ENCODE peak calls at places on chromosomes 7 and 10, in five cellular contexts. One of them, this sample, is unnamed.

GRCh38 chr10:85873063-85873462 is 493.5 kb downstream of the GRID1 start:
- DNase-seq in right lobe of liver: no peak
- DNase-seq in A549: no peak
- DNase-seq in gastrocnemius medialis: no peak
- DNase-seq in H7: no peak
- DNase-seq in this sample: no peak

GRCh38 chr7:31816810-31817209 is 129.8 kb downstream of the PPP1R17 start:
- DNase-seq in right lobe of liver: no peak
- DNase-seq in A549: no peak
- DNase-seq in gastrocnemius medialis: no peak
- DNase-seq in H7: no peak
- DNase-seq in this sample: no peak

GRCh38 chr10:4847580-4848020 is 21.6 kb downstream of the AKR1E2 start:
- DNase-seq in right lobe of liver: no peak
- DNase-seq in A549: peak; percentile 75
- DNase-seq in gastrocnemius medialis: no peak
- DNase-seq in H7: no peak
- DNase-seq in this sample: no peak

GRCh38 chr10:7444576-7445226 is 33.9 kb upstream of the SFMBT2 start:
- DNase-seq in right lobe of liver: no peak
- DNase-seq in A549: no peak
- DNase-seq in gastrocnemius medialis: no peak
- DNase-seq in H7: no peak
- DNase-seq in this sample: no peak

GRCh38 chr10:42952358-42952757 is 124.5 kb upstream of the RET start:
- DNase-seq in right lobe of liver: peak; percentile 60
- DNase-seq in A549: no peak
- DNase-seq in gastrocnemius medialis: no peak
- DNase-seq in H7: peak; percentile 90
- DNase-seq in this sample: no peak

GRCh38 chr10:131514454-131514853 is 202.9 kb upstream of the TCERG1L start:
- DNase-seq in right lobe of liver: no peak
- DNase-seq in A549: no peak
- DNase-seq in gastrocnemius medialis: no peak
- DNase-seq in H7: peak; percentile 69
- DNase-seq in this sample: no peak

GRCh38 chr7:93715234-93715633 is 140.7 kb upstream of the CALCR start:
- DNase-seq in right lobe of liver: peak; percentile 59
- DNase-seq in A549: peak; percentile 43
- DNase-seq in gastrocnemius medialis: no peak
- DNase-seq in H7: peak; percentile 32
- DNase-seq in this sample: peak; percentile 58

GRCh38 chr7:38929460-38930171 is 20.6 kb upstream of the VPS41 start:
- DNase-seq in right lobe of liver: no peak
- DNase-seq in A549: no peak
- DNase-seq in gastrocnemius medialis: no peak
- DNase-seq in H7: no peak
- DNase-seq in this sample: peak; percentile 14

GRCh38 chr7:97179454-97180104 is 62.1 kb downstream of the SDHAF3 start:
- DNase-seq in right lobe of liver: no peak
- DNase-seq in A549: peak; percentile 46
- DNase-seq in gastrocnemius medialis: peak; percentile 3
- DNase-seq in H7: peak; percentile 77
- DNase-seq in this sample: peak; percentile 79

GRCh38 chr7:5766321-5766761 is 15.1 kb downstream of the RNF216 start:
- DNase-seq in right lobe of liver: no peak
- DNase-seq in A549: no peak
- DNase-seq in gastrocnemius medialis: no peak
- DNase-seq in H7: no peak
- DNase-seq in this sample: peak; percentile 21

GRCh38 chr7:19557726-19558470 is 150.9 kb downstream of the POLR1F start:
- DNase-seq in right lobe of liver: no peak
- DNase-seq in A549: no peak
- DNase-seq in gastrocnemius medialis: no peak
- DNase-seq in H7: no peak
- DNase-seq in this sample: no peak

DNA sequence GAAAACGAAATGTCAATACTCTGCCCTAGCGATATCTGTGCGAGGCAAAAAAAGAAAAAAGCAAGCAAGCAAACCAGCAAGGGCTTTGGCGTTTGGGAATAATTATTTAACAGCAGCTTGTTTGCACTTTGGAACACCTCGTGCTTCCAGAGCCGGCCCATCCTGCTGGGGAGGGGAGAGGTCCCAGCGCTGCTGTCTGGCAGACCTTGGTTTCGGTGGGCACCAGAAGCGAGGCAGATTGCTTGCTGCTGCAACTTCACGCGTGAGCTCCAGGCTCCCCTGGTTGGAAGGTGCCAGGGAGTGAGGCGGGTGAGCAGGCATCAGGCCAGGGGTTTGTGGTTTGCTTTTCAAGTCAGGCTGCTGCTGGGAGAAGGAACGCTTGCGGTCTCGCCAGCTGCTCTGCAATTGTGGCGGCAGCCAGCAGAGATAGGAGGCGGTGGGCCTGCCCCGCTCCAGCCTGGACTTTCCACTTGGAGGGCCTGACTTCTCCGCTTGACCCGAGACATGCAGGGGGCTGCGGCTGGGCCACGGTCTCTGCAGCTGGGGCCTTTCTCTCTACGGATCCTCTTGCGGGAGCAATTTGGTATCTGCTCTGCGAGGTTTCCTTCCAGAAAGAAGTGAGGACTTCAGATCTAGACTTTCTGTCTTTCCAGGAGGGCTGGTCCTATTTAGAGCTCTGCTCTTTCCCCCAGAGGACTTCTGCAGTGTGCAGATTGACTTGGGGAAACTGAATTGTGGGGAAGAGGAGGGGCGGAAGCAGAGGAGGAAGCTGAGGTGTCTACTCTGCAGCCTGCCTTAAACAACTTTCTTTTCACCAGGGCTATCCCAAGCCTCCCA is 131.4 kb downstream of the PRPF18 start:
- DNase-seq in right lobe of liver: peak; percentile 80
- DNase-seq in A549: no peak
- DNase-seq in gastrocnemius medialis: peak; percentile 44
- DNase-seq in H7: no peak
- DNase-seq in this sample: no peak
- H3K4me3 ChIP-seq in right lobe of liver: peak overlapping the region; percentile 53
- H3K4me3 ChIP-seq in A549: no peak overlapping the region
- H3K4me3 ChIP-seq in gastrocnemius medialis: peak overlapping the region; percentile 49
- H3K4me3 ChIP-seq in H7: no peak overlapping the region
- H3K4me3 ChIP-seq in this sample: no peak overlapping the region

DNA sequence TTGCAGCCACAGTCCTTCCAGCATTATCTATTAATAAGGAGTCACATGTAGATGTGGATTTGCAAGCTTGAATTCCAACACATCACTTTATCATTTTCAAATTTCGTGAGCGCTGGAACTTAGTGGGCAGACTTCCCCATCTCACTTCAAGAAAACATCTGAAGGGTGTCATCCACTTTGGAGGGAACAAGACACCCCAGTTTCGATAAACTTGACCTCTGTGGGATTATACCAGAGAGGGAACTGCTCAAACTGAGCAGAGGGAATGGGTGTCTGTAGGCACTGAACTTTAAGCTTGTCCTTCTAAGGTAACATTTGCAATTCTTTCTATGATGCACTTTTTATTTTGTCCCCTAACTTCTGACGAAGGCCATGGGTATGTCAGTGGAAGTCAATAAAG is 27.5 kb downstream of the ADRB1 start:
- DNase-seq in right lobe of liver: no peak
- DNase-seq in A549: no peak
- DNase-seq in gastrocnemius medialis: no peak
- DNase-seq in H7: no peak
- DNase-seq in this sample: no peak
- H3K4me3 ChIP-seq in right lobe of liver: no peak overlapping the region
- H3K4me3 ChIP-seq in A549: no peak overlapping the region
- H3K4me3 ChIP-seq in gastrocnemius medialis: no peak overlapping the region
- H3K4me3 ChIP-seq in H7: no peak overlapping the region
- H3K4me3 ChIP-seq in this sample: no peak overlapping the region

DNA sequence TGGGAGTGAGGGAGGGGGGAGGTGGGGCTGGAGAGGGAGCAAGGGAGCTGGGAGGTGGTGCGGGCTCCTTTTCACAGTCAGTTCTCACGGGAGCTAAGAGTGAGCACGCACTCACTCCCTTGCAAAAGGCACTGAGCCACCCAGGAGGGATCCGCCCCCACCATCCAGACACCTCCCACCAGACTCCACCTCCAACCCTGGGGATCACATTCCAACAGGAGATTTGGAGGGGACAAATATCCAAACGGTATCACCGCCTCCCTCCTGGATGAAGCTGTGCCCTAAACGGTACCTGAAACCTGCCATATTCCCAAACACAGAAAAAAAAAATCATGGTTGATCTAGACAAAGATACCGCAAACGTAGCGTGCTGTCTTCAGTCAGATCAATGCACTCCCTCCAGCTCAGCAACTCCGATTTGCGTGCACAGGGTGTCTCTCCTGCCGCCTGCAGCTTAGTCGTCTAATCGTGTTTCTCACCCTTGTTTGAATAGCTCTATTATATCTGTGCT is 20.3 kb upstream of the PRKAG2 start:
- DNase-seq in right lobe of liver: no peak
- DNase-seq in A549: no peak
- DNase-seq in gastrocnemius medialis: no peak
- DNase-seq in H7: peak; percentile 79
- DNase-seq in this sample: peak; percentile 17
- H3K4me3 ChIP-seq in right lobe of liver: peak overlapping the region; percentile 18
- H3K4me3 ChIP-seq in A549: no peak overlapping the region
- H3K4me3 ChIP-seq in gastrocnemius medialis: no peak overlapping the region
- H3K4me3 ChIP-seq in H7: peak overlapping the region; percentile 10
- H3K4me3 ChIP-seq in this sample: no peak overlapping the region

DNA sequence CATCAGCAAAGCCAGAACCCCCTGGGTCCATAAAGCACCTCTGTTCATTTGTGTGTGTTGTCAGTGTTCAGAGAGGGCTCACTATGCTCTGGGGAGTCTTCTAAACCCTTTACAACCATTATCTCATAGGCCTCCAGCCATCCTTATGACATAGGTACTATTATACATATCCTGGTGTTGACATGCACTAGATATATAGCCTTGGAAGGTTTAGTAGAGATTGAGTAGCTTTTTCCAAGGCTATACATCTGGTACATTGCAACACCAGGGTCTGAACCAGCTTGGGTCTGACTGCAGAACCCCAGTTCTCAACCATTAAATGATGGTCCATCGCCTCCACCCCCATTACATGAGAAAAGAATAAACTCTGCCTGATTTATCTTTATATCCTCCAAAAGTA is 253.6 kb upstream of the MKLN1 start:
- DNase-seq in right lobe of liver: no peak
- DNase-seq in A549: no peak
- DNase-seq in gastrocnemius medialis: no peak
- DNase-seq in H7: no peak
- DNase-seq in this sample: no peak
- H3K4me3 ChIP-seq in right lobe of liver: no peak overlapping the region
- H3K4me3 ChIP-seq in A549: no peak overlapping the region
- H3K4me3 ChIP-seq in gastrocnemius medialis: no peak overlapping the region
- H3K4me3 ChIP-seq in H7: no peak overlapping the region
- H3K4me3 ChIP-seq in this sample: no peak overlapping the region

DNA sequence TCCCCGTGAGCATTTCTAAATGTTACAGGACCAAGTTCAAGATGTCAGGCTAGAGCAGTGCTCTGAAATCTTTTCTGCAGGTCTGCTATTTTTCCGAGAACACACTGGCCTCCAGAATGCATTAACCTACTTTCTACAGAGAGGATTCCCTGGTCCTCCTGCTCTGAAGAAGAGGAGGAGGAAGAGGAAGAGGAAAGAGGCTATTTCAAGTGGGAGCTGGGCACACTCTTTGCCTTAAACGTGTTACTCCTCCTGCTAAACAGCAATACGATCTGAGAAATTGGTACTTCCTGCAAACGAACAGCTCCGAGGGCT is 157.4 kb downstream of the FRMD4A start:
- DNase-seq in right lobe of liver: no peak
- DNase-seq in A549: no peak
- DNase-seq in gastrocnemius medialis: no peak
- DNase-seq in H7: no peak
- DNase-seq in this sample: no peak
- H3K4me3 ChIP-seq in right lobe of liver: peak overlapping the region; percentile 1
- H3K4me3 ChIP-seq in A549: peak overlapping the region; percentile 30
- H3K4me3 ChIP-seq in gastrocnemius medialis: peak overlapping the region; percentile 37
- H3K4me3 ChIP-seq in H7: peak overlapping the region; percentile 59
- H3K4me3 ChIP-seq in this sample: peak overlapping the region; percentile 35

DNA sequence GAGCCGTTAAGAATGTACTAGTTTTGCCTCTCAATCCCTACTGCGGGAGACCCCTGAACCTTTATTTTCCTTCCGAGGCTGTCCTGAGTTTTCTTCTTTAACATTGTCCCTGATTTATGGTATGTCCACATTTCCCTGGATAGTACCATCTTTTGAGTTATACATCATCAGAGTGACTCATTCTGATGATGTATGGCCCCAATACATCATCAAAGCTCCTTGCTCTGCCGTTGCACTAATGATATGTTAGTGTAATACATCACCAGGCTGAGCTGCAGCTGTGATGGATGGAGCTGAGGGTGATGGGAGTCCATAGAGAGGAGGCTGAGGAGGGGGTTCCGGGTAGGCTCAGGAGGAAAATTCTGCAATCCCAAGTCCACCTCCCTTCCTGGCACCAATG is 986.5 kb downstream of the KCNMA1 start:
- DNase-seq in right lobe of liver: no peak
- DNase-seq in A549: no peak
- DNase-seq in gastrocnemius medialis: no peak
- DNase-seq in H7: no peak
- DNase-seq in this sample: no peak
- H3K4me3 ChIP-seq in right lobe of liver: no peak overlapping the region
- H3K4me3 ChIP-seq in A549: no peak overlapping the region
- H3K4me3 ChIP-seq in gastrocnemius medialis: no peak overlapping the region
- H3K4me3 ChIP-seq in H7: no peak overlapping the region
- H3K4me3 ChIP-seq in this sample: no peak overlapping the region

GRCh38 chr7:81768951-81769778 is 682 bp downstream of the HGF start:
- DNase-seq in right lobe of liver: no peak
- DNase-seq in A549: no peak
- DNase-seq in gastrocnemius medialis: no peak
- DNase-seq in H7: no peak
- DNase-seq in this sample: peak; percentile 40

GRCh38 chr7:81767883-81768282 is 2.0 kb downstream of the HGF start:
- DNase-seq in right lobe of liver: no peak
- DNase-seq in A549: no peak
- DNase-seq in gastrocnemius medialis: no peak
- DNase-seq in H7: no peak
- DNase-seq in this sample: peak; percentile 70

GRCh38 chr7:81769891-81770818 is at the start of gene HGF:
- DNase-seq in right lobe of liver: peak; percentile 58
- DNase-seq in A549: no peak
- DNase-seq in gastrocnemius medialis: peak; percentile 7
- DNase-seq in H7: peak; percentile 8
- DNase-seq in this sample: peak; percentile 14

GRCh38 chr7:81774496-81774895 is 4.6 kb upstream of the HGF start:
- DNase-seq in right lobe of liver: no peak
- DNase-seq in A549: no peak
- DNase-seq in gastrocnemius medialis: no peak
- DNase-seq in H7: no peak
- DNase-seq in this sample: no peak

DNA sequence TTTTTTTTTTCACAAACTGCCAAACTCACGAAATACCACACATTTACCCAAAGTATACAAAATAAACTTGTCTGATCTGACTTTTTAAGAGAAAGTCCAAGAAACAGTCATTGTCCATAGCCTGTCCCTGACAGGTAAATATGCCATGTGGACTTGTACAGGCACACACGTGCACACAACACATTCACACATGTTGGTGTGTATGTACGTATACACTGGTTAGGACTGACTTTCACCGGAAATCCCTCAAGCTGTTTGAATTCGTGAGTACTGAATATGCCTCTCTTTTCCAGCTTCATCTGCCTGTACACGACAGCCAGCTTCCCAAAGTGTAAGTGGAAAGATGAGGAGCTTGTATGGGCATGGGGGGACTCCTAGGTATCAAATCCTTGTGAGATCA is 976 bp upstream of the HGF start:
- DNase-seq in right lobe of liver: no peak
- DNase-seq in A549: no peak
- DNase-seq in gastrocnemius medialis: no peak
- DNase-seq in H7: no peak
- DNase-seq in this sample: no peak
- H3K4me3 ChIP-seq in right lobe of liver: no peak overlapping the region
- H3K4me3 ChIP-seq in A549: no peak overlapping the region
- H3K4me3 ChIP-seq in gastrocnemius medialis: no peak overlapping the region
- H3K4me3 ChIP-seq in H7: no peak overlapping the region
- H3K4me3 ChIP-seq in this sample: no peak overlapping the region

This sample was measured in cardiac muscle cell.